ENCODE peak calls at places on chromosome 20, in seven cellular contexts. One of them, this sample, is unnamed.
A peak's percentile ranks its signal among the peaks of the same experiment; 100 is the strongest.

GRCh38 chr20:2558581-2559301 is 22.4 kb downstream of the TMC2 start:
- DNase-seq in suprapubic skin: no peak
- DNase-seq in A549: no peak
- DNase-seq in CD4-positive, CD25-positive, alpha-beta regulatory T cell: no peak
- DNase-seq in spleen: no peak
- DNase-seq in cardiac muscle cell: no peak
- DNase-seq in heart left ventricle: no peak
- DNase-seq in this sample: no peak

GRCh38 chr20:51404297-51405060 is 138.0 kb downstream of the NFATC2 start:
- DNase-seq in suprapubic skin: no peak
- DNase-seq in A549: no peak
- DNase-seq in CD4-positive, CD25-positive, alpha-beta regulatory T cell: peak; percentile 79
- DNase-seq in spleen: peak; percentile 95
- DNase-seq in cardiac muscle cell: no peak
- DNase-seq in heart left ventricle: no peak
- DNase-seq in this sample: no peak

GRCh38 chr20:9068896-9069663 is at the start of gene PLCB4:
- DNase-seq in suprapubic skin: peak; percentile 85
- DNase-seq in A549: peak; percentile 88
- DNase-seq in CD4-positive, CD25-positive, alpha-beta regulatory T cell: no peak
- DNase-seq in spleen: no peak
- DNase-seq in cardiac muscle cell: peak; percentile 72
- DNase-seq in heart left ventricle: peak; percentile 58
- DNase-seq in this sample: peak; percentile 51

GRCh38 chr20:23301436-23302050 is 49.0 kb upstream of the NXT1 start:
- DNase-seq in suprapubic skin: peak; percentile 56
- DNase-seq in A549: no peak
- DNase-seq in CD4-positive, CD25-positive, alpha-beta regulatory T cell: no peak
- DNase-seq in spleen: no peak
- DNase-seq in cardiac muscle cell: no peak
- DNase-seq in heart left ventricle: no peak
- DNase-seq in this sample: no peak

GRCh38 chr20:10531848-10532247 is 96.7 kb downstream of the SLX4IP start:
- DNase-seq in suprapubic skin: no peak
- DNase-seq in A549: no peak
- DNase-seq in CD4-positive, CD25-positive, alpha-beta regulatory T cell: no peak
- DNase-seq in spleen: no peak
- DNase-seq in cardiac muscle cell: no peak
- DNase-seq in heart left ventricle: no peak
- DNase-seq in this sample: no peak

GRCh38 chr20:62227977-62228958 is 8.2 kb upstream of the HRH3 start:
- DNase-seq in suprapubic skin: no peak
- DNase-seq in A549: no peak
- DNase-seq in CD4-positive, CD25-positive, alpha-beta regulatory T cell: no peak
- DNase-seq in spleen: no peak
- DNase-seq in cardiac muscle cell: no peak
- DNase-seq in heart left ventricle: no peak
- DNase-seq in this sample: no peak

GRCh38 chr20:63230800-63231268 is 4.9 kb upstream of the BIRC7 start:
- DNase-seq in suprapubic skin: no peak
- DNase-seq in A549: peak; percentile 56
- DNase-seq in CD4-positive, CD25-positive, alpha-beta regulatory T cell: no peak
- DNase-seq in spleen: no peak
- DNase-seq in cardiac muscle cell: peak; percentile 83
- DNase-seq in heart left ventricle: peak; percentile 70
- DNase-seq in this sample: peak; percentile 83

GRCh38 chr20:41149679-41150131 is 12.4 kb downstream of the PLCG1 start:
- DNase-seq in suprapubic skin: no peak
- DNase-seq in A549: peak; percentile 32
- DNase-seq in CD4-positive, CD25-positive, alpha-beta regulatory T cell: no peak
- DNase-seq in spleen: no peak
- DNase-seq in cardiac muscle cell: no peak
- DNase-seq in heart left ventricle: peak; percentile 16
- DNase-seq in this sample: no peak

GRCh38 chr20:6094565-6094964 is 28.3 kb downstream of the FERMT1 start:
- DNase-seq in suprapubic skin: no peak
- DNase-seq in A549: no peak
- DNase-seq in CD4-positive, CD25-positive, alpha-beta regulatory T cell: no peak
- DNase-seq in spleen: no peak
- DNase-seq in cardiac muscle cell: no peak
- DNase-seq in heart left ventricle: no peak
- DNase-seq in this sample: no peak

GRCh38 chr20:5393218-5393870 is 76.6 kb upstream of the PROKR2 start:
- DNase-seq in suprapubic skin: no peak
- DNase-seq in A549: no peak
- DNase-seq in CD4-positive, CD25-positive, alpha-beta regulatory T cell: no peak
- DNase-seq in spleen: no peak
- DNase-seq in cardiac muscle cell: peak; percentile 3
- DNase-seq in heart left ventricle: no peak
- DNase-seq in this sample: no peak

GRCh38 chr20:50223321-50223995 is 32.8 kb downstream of the CEBPB start:
- DNase-seq in suprapubic skin: no peak
- DNase-seq in A549: no peak
- DNase-seq in CD4-positive, CD25-positive, alpha-beta regulatory T cell: no peak
- DNase-seq in spleen: no peak
- DNase-seq in cardiac muscle cell: no peak
- DNase-seq in heart left ventricle: no peak
- DNase-seq in this sample: no peak
- H3K27ac ChIP-seq in suprapubic skin: peak overlapping the region; percentile 72
- H3K27ac ChIP-seq in A549: no peak overlapping the region
- H3K27ac ChIP-seq in CD4-positive, CD25-positive, alpha-beta regulatory T cell: no peak overlapping the region
- H3K27ac ChIP-seq in spleen: peak overlapping the region; percentile 47
- H3K27ac ChIP-seq in cardiac muscle cell: no peak overlapping the region
- H3K27ac ChIP-seq in heart left ventricle: no peak overlapping the region
- H3K27ac ChIP-seq in this sample: peak overlapping the region; percentile 88

DNA sequence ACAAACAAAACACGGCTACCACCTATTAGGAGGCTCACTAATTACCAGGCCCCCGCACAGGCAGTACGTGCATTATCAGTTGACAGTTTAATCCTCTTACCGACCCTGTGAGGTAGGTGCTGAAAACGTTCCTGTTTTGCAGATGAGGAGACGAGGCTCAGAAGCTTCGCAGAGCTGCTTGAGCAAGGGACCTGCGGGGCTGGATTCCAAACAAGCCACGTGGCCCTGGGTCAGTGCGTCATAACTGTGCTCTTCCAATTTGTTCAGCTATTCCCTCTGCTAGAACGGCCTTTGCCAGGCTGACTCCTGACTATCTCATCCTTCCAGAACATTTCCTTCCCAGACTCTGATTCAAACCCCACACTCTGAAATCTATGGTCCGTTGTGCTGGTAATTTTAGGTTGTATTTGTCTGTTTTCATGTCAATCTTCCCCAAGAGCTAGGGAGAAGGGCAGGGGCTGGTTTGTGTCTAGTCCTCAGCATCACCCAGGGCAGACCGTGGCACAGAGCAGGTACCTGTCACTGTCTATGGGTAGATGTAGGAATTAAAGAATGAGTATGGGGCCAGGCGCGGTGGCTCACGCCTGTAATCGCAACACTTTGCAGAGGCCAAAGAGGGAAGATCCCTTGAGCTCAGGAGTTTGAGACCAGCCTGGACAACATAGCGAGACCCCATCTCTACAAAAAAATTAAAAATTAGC is 28.8 kb upstream of the TLDC2 start:
- DNase-seq in suprapubic skin: peak; percentile 90
- DNase-seq in A549: no peak
- DNase-seq in CD4-positive, CD25-positive, alpha-beta regulatory T cell: no peak
- DNase-seq in spleen: no peak
- DNase-seq in cardiac muscle cell: peak; percentile 40
- DNase-seq in heart left ventricle: peak; percentile 92
- DNase-seq in this sample: peak; percentile 92
- H3K4me1 ChIP-seq in suprapubic skin: peaks cover 62% of the 10 kb centered on the region
- H3K4me1 ChIP-seq in A549: peaks cover 30% of the 10 kb centered on the region
- H3K4me1 ChIP-seq in CD4-positive, CD25-positive, alpha-beta regulatory T cell: no peaks in the 10 kb centered on the region
- H3K4me1 ChIP-seq in spleen: peaks cover 91% of the 10 kb centered on the region
- H3K4me1 ChIP-seq in cardiac muscle cell: peaks cover 11% of the 10 kb centered on the region
- H3K4me1 ChIP-seq in heart left ventricle: peaks cover 84% of the 10 kb centered on the region
- H3K4me1 ChIP-seq in this sample: peaks cover 54% of the 10 kb centered on the region

GRCh38 chr20:49562341-49563014 is 5.5 kb downstream of the PTGIS start:
- DNase-seq in suprapubic skin: peak; percentile 90
- DNase-seq in A549: peak; percentile 27
- DNase-seq in CD4-positive, CD25-positive, alpha-beta regulatory T cell: no peak
- DNase-seq in spleen: no peak
- DNase-seq in cardiac muscle cell: no peak
- DNase-seq in heart left ventricle: peak; percentile 88
- DNase-seq in this sample: peak; percentile 80

GRCh38 chr20:49560186-49560585 is 7.8 kb downstream of the PTGIS start:
- DNase-seq in suprapubic skin: peak; percentile 37
- DNase-seq in A549: no peak
- DNase-seq in CD4-positive, CD25-positive, alpha-beta regulatory T cell: no peak
- DNase-seq in spleen: no peak
- DNase-seq in cardiac muscle cell: no peak
- DNase-seq in heart left ventricle: no peak
- DNase-seq in this sample: no peak

GRCh38 chr20:49560646-49561045 is 7.3 kb downstream of the PTGIS start:
- DNase-seq in suprapubic skin: peak; percentile 67
- DNase-seq in A549: no peak
- DNase-seq in CD4-positive, CD25-positive, alpha-beta regulatory T cell: no peak
- DNase-seq in spleen: no peak
- DNase-seq in cardiac muscle cell: no peak
- DNase-seq in heart left ventricle: no peak
- DNase-seq in this sample: no peak

GRCh38 chr20:49561806-49562205 is 6.1 kb downstream of the PTGIS start:
- DNase-seq in suprapubic skin: peak; percentile 6
- DNase-seq in A549: no peak
- DNase-seq in CD4-positive, CD25-positive, alpha-beta regulatory T cell: no peak
- DNase-seq in spleen: no peak
- DNase-seq in cardiac muscle cell: no peak
- DNase-seq in heart left ventricle: no peak
- DNase-seq in this sample: no peak

GRCh38 chr20:49561256-49561655 is 6.7 kb downstream of the PTGIS start:
- DNase-seq in suprapubic skin: peak; percentile 41
- DNase-seq in A549: no peak
- DNase-seq in CD4-positive, CD25-positive, alpha-beta regulatory T cell: no peak
- DNase-seq in spleen: no peak
- DNase-seq in cardiac muscle cell: no peak
- DNase-seq in heart left ventricle: no peak
- DNase-seq in this sample: no peak
- H3K27ac ChIP-seq in suprapubic skin: peak overlapping the region; percentile 61
- H3K27ac ChIP-seq in A549: peak overlapping the region; percentile 71
- H3K27ac ChIP-seq in CD4-positive, CD25-positive, alpha-beta regulatory T cell: no peak overlapping the region
- H3K27ac ChIP-seq in spleen: no peak overlapping the region
- H3K27ac ChIP-seq in cardiac muscle cell: no peak overlapping the region
- H3K27ac ChIP-seq in heart left ventricle: peak overlapping the region; percentile 87
- H3K27ac ChIP-seq in this sample: no peak overlapping the region

GRCh38 chr20:43569282-43569681 is 10.5 kb downstream of the SGK2 start:
- DNase-seq in suprapubic skin: no peak
- DNase-seq in A549: no peak
- DNase-seq in CD4-positive, CD25-positive, alpha-beta regulatory T cell: no peak
- DNase-seq in spleen: peak; percentile 54
- DNase-seq in cardiac muscle cell: no peak
- DNase-seq in heart left ventricle: no peak
- DNase-seq in this sample: no peak

GRCh38 chr20:43570496-43570895 is 11.7 kb downstream of the SGK2 start:
- DNase-seq in suprapubic skin: no peak
- DNase-seq in A549: no peak
- DNase-seq in CD4-positive, CD25-positive, alpha-beta regulatory T cell: no peak
- DNase-seq in spleen: peak; percentile 51
- DNase-seq in cardiac muscle cell: no peak
- DNase-seq in heart left ventricle: no peak
- DNase-seq in this sample: no peak

GRCh38 chr20:43572891-43573290 is 14.1 kb downstream of the SGK2 start:
- DNase-seq in suprapubic skin: no peak
- DNase-seq in A549: no peak
- DNase-seq in CD4-positive, CD25-positive, alpha-beta regulatory T cell: no peak
- DNase-seq in spleen: peak; percentile 39
- DNase-seq in cardiac muscle cell: no peak
- DNase-seq in heart left ventricle: no peak
- DNase-seq in this sample: no peak

GRCh38 chr20:43571310-43571709 is 12.5 kb downstream of the SGK2 start:
- DNase-seq in suprapubic skin: no peak
- DNase-seq in A549: no peak
- DNase-seq in CD4-positive, CD25-positive, alpha-beta regulatory T cell: no peak
- DNase-seq in spleen: peak; percentile 15
- DNase-seq in cardiac muscle cell: no peak
- DNase-seq in heart left ventricle: no peak
- DNase-seq in this sample: no peak

GRCh38 chr20:43571771-43572170 is 12.9 kb downstream of the SGK2 start:
- DNase-seq in suprapubic skin: no peak
- DNase-seq in A549: no peak
- DNase-seq in CD4-positive, CD25-positive, alpha-beta regulatory T cell: no peak
- DNase-seq in spleen: peak; percentile 38
- DNase-seq in cardiac muscle cell: no peak
- DNase-seq in heart left ventricle: no peak
- DNase-seq in this sample: no peak
- H3K4me1 ChIP-seq in suprapubic skin: no peaks in the 10 kb centered on the region
- H3K4me1 ChIP-seq in A549: no peaks in the 10 kb centered on the region
- H3K4me1 ChIP-seq in CD4-positive, CD25-positive, alpha-beta regulatory T cell: no peaks in the 10 kb centered on the region
- H3K4me1 ChIP-seq in spleen: no peaks in the 10 kb centered on the region
- H3K4me1 ChIP-seq in cardiac muscle cell: no peaks in the 10 kb centered on the region
- H3K4me1 ChIP-seq in heart left ventricle: no peaks in the 10 kb centered on the region
- H3K4me1 ChIP-seq in this sample: no peaks in the 10 kb centered on the region

DNA sequence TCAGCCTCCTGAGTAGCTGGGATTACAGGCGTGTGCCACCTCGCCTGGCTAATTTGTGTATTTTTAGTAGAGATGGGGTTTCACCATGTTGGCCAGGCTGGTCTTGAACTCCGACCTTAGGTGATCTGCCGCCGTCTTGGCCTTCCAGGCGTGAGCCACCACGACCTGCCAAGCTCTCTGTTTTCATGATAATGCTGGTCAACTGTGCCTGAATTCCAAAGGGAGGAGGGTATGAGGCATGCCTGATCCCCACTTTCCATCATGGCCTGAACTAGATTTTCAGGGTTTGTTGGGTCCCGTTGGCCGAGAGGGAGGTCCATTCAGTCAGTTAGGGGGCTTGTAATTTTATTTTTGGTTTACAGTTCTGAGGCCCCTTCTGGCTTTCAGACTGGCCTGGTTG is 28.0 kb upstream of the ANGPT4 start:
- DNase-seq in suprapubic skin: no peak
- DNase-seq in A549: no peak
- DNase-seq in CD4-positive, CD25-positive, alpha-beta regulatory T cell: no peak
- DNase-seq in spleen: no peak
- DNase-seq in cardiac muscle cell: no peak
- DNase-seq in heart left ventricle: no peak
- DNase-seq in this sample: no peak
- H3K27ac ChIP-seq in suprapubic skin: no peak overlapping the region
- H3K27ac ChIP-seq in A549: no peak overlapping the region
- H3K27ac ChIP-seq in CD4-positive, CD25-positive, alpha-beta regulatory T cell: no peak overlapping the region
- H3K27ac ChIP-seq in spleen: no peak overlapping the region
- H3K27ac ChIP-seq in cardiac muscle cell: peak overlapping the region; percentile 92
- H3K27ac ChIP-seq in heart left ventricle: no peak overlapping the region
- H3K27ac ChIP-seq in this sample: no peak overlapping the region

This sample was measured in testis.